ENCODE peak calls at places on chromosomes 7 and 10, in four cellular contexts. One of them, this sample, is unnamed.

GRCh38 chr7:151062399-151063211 is 3.2 kb downstream of the SLC4A2 start:
- DNase-seq in GM23338: peak
- DNase-seq in HL-60: no peak
- DNase-seq in IMR-90: peak
- DNase-seq in this sample: peak

GRCh38 chr7:94580601-94581000 is 71.0 kb downstream of the CASD1 start:
- DNase-seq in HL-60: no peak
- DNase-seq in GM23338: no peak
- DNase-seq in IMR-90: peak
- DNase-seq in this sample: peak

GRCh38 chr7:94391716-94392390 is 2.8 kb upstream of the COL1A2 start:
- DNase-seq in GM23338: peak
- DNase-seq in HL-60: no peak
- DNase-seq in IMR-90: peak
- DNase-seq in this sample: peak

GRCh38 chr10:49160814-49161213 is 27.0 kb upstream of the FAM170B start:
- DNase-seq in GM23338: no peak
- DNase-seq in HL-60: no peak
- DNase-seq in IMR-90: no peak
- DNase-seq in this sample: no peak

GRCh38 chr7:38840736-38841460 is 68.1 kb downstream of the VPS41 start:
- DNase-seq in IMR-90: peak
- DNase-seq in HL-60: no peak
- DNase-seq in GM23338: no peak
- DNase-seq in this sample: peak

GRCh38 chr10:1612910-1613309 is 124.4 kb downstream of the ADARB2 start:
- DNase-seq in HL-60: no peak
- DNase-seq in GM23338: no peak
- DNase-seq in IMR-90: no peak
- DNase-seq in this sample: no peak

GRCh38 chr10:36725581-36726520 is 399.5 kb upstream of the ANKRD30A start:
- DNase-seq in GM23338: peak
- DNase-seq in IMR-90: peak
- DNase-seq in HL-60: no peak
- DNase-seq in this sample: peak

GRCh38 chr7:38905026-38905759 is 3.8 kb downstream of the VPS41 start:
- DNase-seq in GM23338: no peak
- DNase-seq in HL-60: no peak
- DNase-seq in IMR-90: peak
- DNase-seq in this sample: no peak

GRCh38 chr7:4725014-4725951 is 43.2 kb downstream of the FOXK1 start:
- DNase-seq in IMR-90: peak
- DNase-seq in GM23338: peak
- DNase-seq in HL-60: no peak
- DNase-seq in this sample: peak

GRCh38 chr10:6275022-6275997 is 72.6 kb downstream of the PFKFB3 start:
- DNase-seq in GM23338: peak
- DNase-seq in IMR-90: peak
- DNase-seq in HL-60: peak
- DNase-seq in this sample: peak

GRCh38 chr10:110643670-110644597 is at the start of gene RBM20:
- DNase-seq in GM23338: peak
- DNase-seq in IMR-90: no peak
- DNase-seq in HL-60: peak
- DNase-seq in this sample: peak

GRCh38 chr10:101214446-101215396 is 14.5 kb downstream of the LBX1 start:
- DNase-seq in IMR-90: peak
- DNase-seq in HL-60: peak
- DNase-seq in GM23338: peak
- DNase-seq in this sample: peak

GRCh38 chr10:76301950-76302349 is 870.5 kb downstream of the LRMDA start:
- DNase-seq in HL-60: no peak
- DNase-seq in IMR-90: no peak
- DNase-seq in GM23338: no peak
- DNase-seq in this sample: no peak

GRCh38 chr7:22564511-22565045 is 64.6 kb upstream of the STEAP1B start:
- DNase-seq in IMR-90: peak
- DNase-seq in HL-60: no peak
- DNase-seq in GM23338: no peak
- DNase-seq in this sample: peak

GRCh38 chr10:19412531-19412930 is 363.9 kb downstream of the MALRD1 start:
- DNase-seq in IMR-90: peak
- DNase-seq in HL-60: no peak
- DNase-seq in GM23338: peak
- DNase-seq in this sample: peak

GRCh38 chr7:155738652-155739537 is 73.4 kb downstream of the SHH start:
- DNase-seq in IMR-90: peak
- DNase-seq in GM23338: peak
- DNase-seq in HL-60: peak
- DNase-seq in this sample: peak

GRCh38 chr7:2698581-2699288 is 10.7 kb downstream of the AMZ1 start:
- DNase-seq in HL-60: peak
- DNase-seq in IMR-90: no peak
- DNase-seq in GM23338: no peak
- DNase-seq in this sample: no peak

GRCh38 chr7:149084407-149084806 is 6.1 kb downstream of the ZNF786 start:
- DNase-seq in IMR-90: no peak
- DNase-seq in GM23338: no peak
- DNase-seq in HL-60: no peak
- DNase-seq in this sample: no peak

DNA sequence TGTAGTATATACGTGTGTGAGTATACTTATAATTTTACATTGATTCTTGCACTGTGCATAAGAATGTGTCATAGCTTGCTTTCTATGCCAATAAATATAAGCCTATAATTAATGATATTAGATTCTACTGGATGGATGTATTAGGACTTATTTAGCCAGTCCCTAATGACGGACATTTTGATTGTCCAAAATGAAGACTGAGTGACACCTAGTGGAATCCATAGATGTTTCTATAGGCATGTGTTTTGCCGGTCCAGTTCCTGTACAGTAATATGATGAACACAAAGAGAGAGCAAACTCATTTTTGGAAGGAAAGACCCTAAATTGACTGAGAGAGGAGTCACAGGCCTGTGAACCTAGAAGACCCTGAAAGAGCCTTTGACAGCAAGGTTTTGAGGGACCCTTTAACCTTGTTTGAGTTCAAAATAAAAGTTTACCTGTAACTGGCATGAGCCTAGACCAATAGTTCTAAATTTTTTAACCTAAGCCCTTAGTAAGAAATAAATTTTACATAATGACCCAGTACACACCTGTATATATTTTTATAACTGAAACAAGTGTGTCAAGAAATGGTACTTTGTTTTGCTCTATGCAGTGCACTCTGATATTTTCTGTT is 42.4 kb upstream of the AGBL3 start:
- DNase-seq in HL-60: peak
- DNase-seq in GM23338: no peak
- DNase-seq in IMR-90: peak
- DNase-seq in this sample: peak
- TF ChIP-seq CTCF in HL-60: no peak
- TF ChIP-seq CTCF in GM23338: no peak
- TF ChIP-seq CTCF in IMR-90: no peak
- TF ChIP-seq CTCF in this sample: no peak

DNA sequence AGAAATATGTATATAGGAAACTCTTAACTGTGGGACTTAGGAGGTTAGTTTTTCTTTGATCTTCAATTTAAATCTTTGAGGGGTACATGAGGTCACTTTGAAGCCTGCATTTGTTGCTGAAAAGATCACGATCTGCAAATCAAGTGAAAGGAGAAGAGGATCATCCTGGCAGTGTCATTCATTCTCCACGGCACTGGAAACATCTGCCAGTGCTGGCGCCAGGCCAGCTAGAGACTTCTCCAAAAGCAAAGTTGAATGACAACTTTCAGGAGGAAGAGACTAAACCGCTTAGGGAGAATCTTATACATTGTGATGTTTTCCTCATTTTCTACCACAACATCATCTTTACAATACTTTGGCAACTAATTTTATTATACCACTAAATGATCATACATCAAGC is 42.5 kb downstream of the MRC1 start:
- DNase-seq in IMR-90: no peak
- DNase-seq in GM23338: peak
- DNase-seq in HL-60: peak
- DNase-seq in this sample: peak
- H3K4me3 ChIP-seq in IMR-90: no peak
- H3K4me3 ChIP-seq in GM23338: no peak
- H3K4me3 ChIP-seq in HL-60: no peak
- H3K4me3 ChIP-seq in this sample: no peak

GRCh38 chr10:102517553-102517952 is 13.8 kb downstream of the SUFU start:
- DNase-seq in IMR-90: peak
- DNase-seq in HL-60: no peak
- DNase-seq in GM23338: no peak
- DNase-seq in this sample: peak
- TF ChIP-seq CTCF in IMR-90: no peak
- TF ChIP-seq CTCF in HL-60: no peak
- TF ChIP-seq CTCF in GM23338: no peak
- TF ChIP-seq CTCF in this sample: no peak

GRCh38 chr7:24899905-24900304 is 80.1 kb downstream of the OSBPL3 start:
- DNase-seq in GM23338: no peak
- DNase-seq in HL-60: no peak
- DNase-seq in IMR-90: no peak
- DNase-seq in this sample: no peak
- H3K4me3 ChIP-seq in GM23338: no peak
- H3K4me3 ChIP-seq in HL-60: no peak
- H3K4me3 ChIP-seq in IMR-90: no peak
- H3K4me3 ChIP-seq in this sample: no peak

This sample was measured in foreskin fibroblast.